ENCODE peak calls at places on chromosomes 2 and 18, in four cellular contexts. G is amygdala, K is HCT116, M is NCI-H1694 treated with DMSO at 0.1 percent for 48 hours. B is an unnamed sample.
A peak's percentile ranks its signal among the peaks of the same experiment; 100 is the strongest.

GRCh38 chr2:45275806-45276205 is 266.6 kb upstream of the SIX2 start:
- DNase-seq in G (no peak), M (no peak), K (no peak), B (no peak)

GRCh38 chr2:234580686-234581085 is 83.8 kb upstream of the ARL4C start:
- DNase-seq in G (no peak), K (no peak), M (no peak), B (no peak)

GRCh38 chr2:136243638-136244557 is 125.9 kb upstream of the CXCR4 start:
- DNase-seq in M (no peak), G (no peak), K (no peak), B (no peak)

GRCh38 chr2:145769053-145769716 is 1249.3 kb upstream of the ZEB2 start:
- DNase-seq in M (peak; percentile 73), K (no peak), G (no peak), B (no peak)

GRCh38 chr2:143685439-143686078 is 556.3 kb downstream of the ARHGAP15 start:
- DNase-seq in M (peak; percentile 98), G (no peak), K (no peak), B (no peak)

GRCh38 chr2:171531291-171531690 is 9.0 kb downstream of the CYBRD1 start:
- DNase-seq in M (no peak), G (no peak), K (no peak), B (peak; percentile 86)

GRCh38 chr2:46644690-46645385 is 165.5 kb downstream of the TMEM247 start:
- DNase-seq in M (no peak), G (no peak), K (no peak), B (peak; percentile 57)

GRCh38 chr2:97788986-97789644 is 75.7 kb downstream of the ZAP70 start:
- DNase-seq in M (no peak), G (no peak), K (no peak), B (no peak)

GRCh38 chr18:47893047-47893446 is 37.4 kb downstream of the SMAD2 start:
- DNase-seq in M (no peak), K (no peak), G (no peak), B (peak; percentile 20)

GRCh38 chr2:9815844-9816279 is 27.4 kb upstream of the TAF1B start:
- DNase-seq in K (no peak), G (no peak), M (no peak), B (peak; percentile 64)

GRCh38 chr18:49664086-49664890 is 102.4 kb downstream of the LIPG start:
- DNase-seq in K (no peak), G (no peak), M (no peak), B (no peak)

GRCh38 chr2:230664128-230664527 is 48.5 kb upstream of the CAB39 start:
- DNase-seq in K (no peak), M (no peak), G (no peak), B (peak; percentile 50)

GRCh38 chr2:223674998-223675609 is 72.9 kb upstream of the SCG2 start:
- DNase-seq in K (peak; percentile 54), M (no peak), G (no peak), B (peak; percentile 20)

GRCh38 chr2:113940891-113941290 is 51.0 kb downstream of the ACTR3 start:
- DNase-seq in M (no peak), G (no peak), K (no peak), B (peak; percentile 12)

GRCh38 chr18:23228102-23229051 is 93.1 kb downstream of the CABLES1 start:
- DNase-seq in G (no peak), K (no peak), M (no peak), B (peak; percentile 77)

GRCh38 chr2:69017080-69017479 is 4.1 kb downstream of the ANTXR1 start:
- DNase-seq in G (no peak), M (no peak), K (no peak), B (peak; percentile 80)

GRCh38 chr2:199458017-199458805 is 472 bp upstream of the SATB2 start:
- DNase-seq in G (no peak), M (peak; percentile 26), K (peak; percentile 22), B (peak; percentile 47)

GRCh38 chr2:173456960-173457359 is 102.3 kb downstream of the CDCA7 start:
- DNase-seq in K (no peak), G (no peak), M (no peak), B (no peak)

GRCh38 chr2:226790006-226790405 is 9.6 kb downstream of the IRS1 start:
- DNase-seq in K (no peak), M (no peak), G (no peak), B (no peak)

GRCh38 chr18:3593381-3593903 is 143.5 kb downstream of the TGIF1 start:
- DNase-seq in K (no peak), M (no peak), G (peak; percentile 73), B (peak; percentile 95)

GRCh38 chr2:161424179-161424763 is 8.2 kb downstream of the TBR1 start:
- DNase-seq in G (no peak), M (no peak), K (no peak), B (no peak)

GRCh38 chr18:62396381-62396780 is 71.3 kb downstream of the TNFRSF11A start:
- DNase-seq in M (no peak), K (no peak), G (no peak), B (no peak)

GRCh38 chr18:24055878-24056277 is 41.3 kb downstream of the TTC39C start:
- DNase-seq in G (no peak), K (no peak), M (no peak), B (no peak)

GRCh38 chr2:122514451-122514996 is 759.1 kb downstream of the TSN start:
- DNase-seq in K (no peak), M (no peak), G (no peak), B (no peak)

B was measured in fibroblast of lung.